ENCODE peak calls at places on chromosomes 2 and 18, in six cellular contexts. N, R, S, Y, A and G are unnamed samples.

GRCh38 chr2:69777778-69778089 is 35.8 kb downstream of the ANXA4 start:
- DNase-seq in A (no peak), N (no peak), R (no peak), S (no peak), Y (no peak), G (no peak)

GRCh38 chr2:30355306-30355705 is 91.7 kb upstream of the LCLAT1 start:
- DNase-seq in N (no peak), R (no peak), A (no peak), Y (no peak), S (peak; percentile 19), G (no peak)

GRCh38 chr2:38375711-38376345 is 1.2 kb downstream of the ATL2 start:
- DNase-seq in S (no peak), A (peak; percentile 53), R (peak; percentile 76), N (no peak), Y (no peak), G (no peak)

GRCh38 chr18:52343138-52343537 is 3.1 kb downstream of the DCC start:
- DNase-seq in A (peak; percentile 8), R (no peak), S (peak; percentile 25), N (no peak), Y (no peak), G (no peak)

GRCh38 chr18:60322591-60322990 is 50.0 kb downstream of the MC4R start:
- DNase-seq in Y (no peak), N (no peak), S (peak; percentile 8), R (no peak), A (peak; percentile 43), G (peak; percentile 9)

GRCh38 chr2:118881490-118882129 is 34.2 kb upstream of the EN1 start:
- DNase-seq in Y (peak; percentile 50), A (peak; percentile 60), R (peak; percentile 58), S (peak; percentile 67), N (peak; percentile 44), G (no peak)

GRCh38 chr18:56756971-56757370 is 105.8 kb downstream of the WDR7 start:
- DNase-seq in N (no peak), R (peak; percentile 40), A (no peak), S (no peak), Y (no peak), G (no peak)

GRCh38 chr2:189648846-189649529 is 12.3 kb upstream of the ASNSD1 start:
- DNase-seq in A (peak; percentile 65), R (no peak), Y (no peak), N (no peak), S (peak; percentile 61), G (no peak)

GRCh38 chr2:160406591-160407392 is 86.8 kb downstream of the RBMS1 start:
- DNase-seq in Y (peak; percentile 74), N (no peak), S (peak; percentile 66), A (peak; percentile 67), R (peak; percentile 83), G (peak; percentile 33)

GRCh38 chr2:74425523-74425922 is 4.0 kb downstream of the WDR54 start:
- DNase-seq in R (no peak), Y (no peak), N (no peak), S (peak; percentile 64), A (no peak), G (no peak)

GRCh38 chr2:47401789-47402554 is 984 bp upstream of the MSH2 start:
- DNase-seq in N (no peak), R (peak; percentile 56), A (no peak), Y (no peak), S (no peak), G (no peak)
- H3K4me3 ChIP-seq in N (peak overlapping the region; percentile 72), R (peak overlapping the region; percentile 72), A (peak overlapping the region; percentile 95), Y (peak overlapping the region; percentile 69), S (peak overlapping the region; percentile 83), G (peak overlapping the region; percentile 88)

GRCh38 chr2:190979906-190980629 is 33.9 kb downstream of the STAT1 start:
- DNase-seq in A (peak; percentile 45), N (no peak), Y (no peak), S (peak; percentile 72), R (peak; percentile 92), G (peak; percentile 63)
- H3K4me3 ChIP-seq in A (no peak overlapping the region), N (no peak overlapping the region), Y (no peak overlapping the region), S (no peak overlapping the region), R (no peak overlapping the region), G (no peak overlapping the region)

GRCh38 chr2:4140284-4140962 is 437.0 kb downstream of the DCDC2C start:
- DNase-seq in Y (no peak), R (no peak), N (no peak), S (no peak), A (no peak), G (no peak)
- H3K4me3 ChIP-seq in Y (no peak overlapping the region), R (no peak overlapping the region), N (no peak overlapping the region), S (no peak overlapping the region), A (no peak overlapping the region), G (no peak overlapping the region)

GRCh38 chr2:54568876-54569298 is 112.8 kb downstream of the SPTBN1 start:
- DNase-seq in S (no peak), R (no peak), Y (peak; percentile 44), N (no peak), A (no peak), G (no peak)

GRCh38 chr2:54564439-54564838 is 108.3 kb downstream of the SPTBN1 start:
- DNase-seq in S (no peak), R (no peak), N (no peak), A (no peak), Y (no peak), G (no peak)

GRCh38 chr2:54561795-54562592 is 105.9 kb downstream of the SPTBN1 start:
- DNase-seq in S (no peak), A (no peak), Y (no peak), N (no peak), R (no peak), G (no peak)

GRCh38 chr2:54566896-54567295 is 110.8 kb downstream of the SPTBN1 start:
- DNase-seq in R (no peak), N (no peak), S (no peak), A (no peak), Y (no peak), G (no peak)

GRCh38 chr2:54565551-54565950 is 109.4 kb downstream of the SPTBN1 start:
- DNase-seq in N (peak; percentile 25), R (no peak), Y (no peak), S (no peak), A (no peak), G (no peak)
- H3K4me3 ChIP-seq in N (no peak overlapping the region), R (no peak overlapping the region), Y (peak overlapping the region; percentile 38), S (no peak overlapping the region), A (no peak overlapping the region), G (no peak overlapping the region)

GRCh38 chr18:49460958-49461601 is 635 bp upstream of the DYM start:
- DNase-seq in S (no peak), R (no peak), A (no peak), Y (no peak), N (no peak), G (peak; percentile 64)
- H3K4me3 ChIP-seq in S (peak overlapping the region; percentile 84), R (peak overlapping the region; percentile 81), A (peak overlapping the region; percentile 83), Y (peak overlapping the region; percentile 77), N (peak overlapping the region; percentile 90), G (peak overlapping the region; percentile 96)

GRCh38 chr2:64482765-64483504 is 29.0 kb downstream of the LGALSL start:
- DNase-seq in S (peak; percentile 19), R (no peak), Y (no peak), A (peak; percentile 24), N (peak; percentile 63), G (no peak)

GRCh38 chr2:64482243-64482642 is 28.3 kb downstream of the LGALSL start:
- DNase-seq in N (no peak), A (no peak), Y (no peak), S (no peak), R (no peak), G (no peak)

GRCh38 chr2:64479259-64480198 is 25.6 kb downstream of the LGALSL start:
- DNase-seq in N (no peak), R (no peak), Y (no peak), S (no peak), A (no peak), G (no peak)

GRCh38 chr2:64478502-64479230 is 24.7 kb downstream of the LGALSL start:
- DNase-seq in Y (no peak), N (no peak), A (no peak), S (no peak), R (no peak), G (no peak)

GRCh38 chr2:64481665-64482064 is 27.7 kb downstream of the LGALSL start:
- DNase-seq in N (no peak), Y (no peak), R (no peak), A (no peak), S (no peak), G (no peak)
- H3K4me3 ChIP-seq in N (no peak overlapping the region), Y (no peak overlapping the region), R (no peak overlapping the region), A (no peak overlapping the region), S (no peak overlapping the region), G (no peak overlapping the region)

DNA sequence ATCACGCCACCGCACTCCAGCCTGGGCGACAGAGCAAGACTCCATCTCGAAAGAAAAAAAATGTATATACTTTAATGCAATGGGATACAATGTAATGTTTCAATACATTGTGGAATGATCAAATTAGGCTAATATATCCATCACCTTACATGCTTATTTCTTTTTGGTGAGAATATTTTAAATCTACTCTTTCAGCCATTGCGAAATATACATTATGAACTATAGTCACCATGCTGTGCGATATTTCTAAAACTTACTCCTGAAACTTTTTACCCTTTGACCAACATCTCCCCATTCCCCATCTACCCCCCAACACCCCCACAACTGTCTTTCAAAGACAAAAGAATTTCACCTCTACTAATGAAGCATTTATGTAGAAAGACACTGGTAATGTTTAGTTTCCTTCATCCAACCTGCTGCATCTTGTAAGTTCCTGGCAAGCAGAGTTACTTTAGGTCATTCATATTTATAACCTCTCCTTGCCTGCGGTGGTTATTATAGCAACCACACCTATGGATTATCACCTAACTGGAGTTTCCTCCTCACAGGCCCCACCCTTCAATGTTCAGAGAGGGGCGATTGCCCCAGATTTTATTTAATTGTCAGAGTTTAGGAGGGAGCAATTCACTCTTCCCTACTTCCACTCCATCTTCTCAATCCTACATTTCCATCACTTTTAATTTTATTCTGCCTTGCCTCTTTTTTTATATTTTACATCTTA is 1.2 kb upstream of the ME2 start:
- DNase-seq in S (no peak), N (no peak), Y (no peak), A (no peak), R (no peak), G (no peak)
- H3K4me3 ChIP-seq in S (peak overlapping the region; percentile 70), N (peak overlapping the region; percentile 66), Y (peak overlapping the region; percentile 94), A (peak overlapping the region; percentile 100), R (no peak overlapping the region), G (peak overlapping the region; percentile 78)

GRCh38 chr2:233061591-233062446 is 1.7 kb downstream of the INPP5D start:
- DNase-seq in R (peak; percentile 86), S (peak; percentile 28), Y (no peak), A (no peak), N (no peak), G (no peak)

GRCh38 chr2:233059797-233060499 is at the start of gene INPP5D:
- DNase-seq in S (no peak), Y (peak; percentile 82), N (no peak), A (no peak), R (peak; percentile 70), G (no peak)

GRCh38 chr2:233059547-233059796 is 670 bp upstream of the INPP5D start:
- DNase-seq in N (no peak), R (no peak), A (no peak), S (no peak), Y (no peak), G (no peak)

GRCh38 chr2:233061007-233061590 is 957 bp downstream of the INPP5D start:
- DNase-seq in A (no peak), N (no peak), Y (no peak), S (no peak), R (no peak), G (no peak)

DNA sequence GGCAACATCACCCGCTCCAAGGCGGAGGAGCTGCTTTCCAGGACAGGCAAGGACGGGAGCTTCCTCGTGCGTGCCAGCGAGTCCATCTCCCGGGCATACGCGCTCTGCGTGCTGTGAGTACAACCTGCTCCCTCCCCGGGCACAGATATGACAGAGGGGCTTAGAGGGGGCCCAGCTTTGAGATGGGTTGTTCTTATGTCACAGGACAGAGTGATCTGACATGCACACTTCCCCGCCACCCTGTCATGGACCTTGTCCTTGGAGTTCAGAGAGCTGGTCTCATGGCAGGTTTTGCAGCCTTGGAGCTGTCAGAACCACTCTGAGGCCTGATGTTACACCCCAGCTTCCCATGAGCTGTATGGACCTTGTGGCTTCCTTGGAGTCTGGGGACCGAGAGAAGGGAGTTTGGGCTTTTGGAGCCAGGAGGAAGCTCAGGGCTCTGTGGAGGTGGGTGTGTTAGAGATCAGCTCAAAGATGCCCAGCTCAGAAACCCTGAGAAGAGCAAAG is 411 bp downstream of the INPP5D start:
- DNase-seq in N (no peak), R (no peak), Y (no peak), A (no peak), S (no peak), G (no peak)
- H3K4me3 ChIP-seq in N (no peak overlapping the region), R (peak overlapping the region; percentile 54), Y (peak overlapping the region; percentile 98), A (no peak overlapping the region), S (no peak overlapping the region), G (no peak overlapping the region)